ENCODE peak calls at places on chromosomes 7 and 10, in ten cellular contexts. O is AG04450, U is AG10803, T is AG09309, M is PC-3, K is cardiac muscle cell, A is heart left ventricle, R is neural progenitor cell, Q is A673, C is GM06990. W is an unnamed sample.

GRCh38 chr10:71970331-71970730 is 6.1 kb downstream of the CHST3 start:
- DNase-seq in C (no peak), M (peak; percentile 69), R (peak; percentile 78), K (no peak), U (no peak), A (no peak), O (no peak), T (no peak), Q (no peak), W (no peak)

GRCh38 chr7:94289071-94289470 is 105.6 kb upstream of the COL1A2 start:
- DNase-seq in O (peak; percentile 80), U (peak; percentile 90), A (peak; percentile 61), R (peak; percentile 88), K (peak; percentile 94), C (no peak), M (peak; percentile 85), Q (peak; percentile 93), T (peak; percentile 73), W (peak; percentile 62)

GRCh38 chr7:146129997-146130396 is 13.4 kb downstream of the CNTNAP2 start:
- DNase-seq in U (no peak), M (no peak), K (no peak), T (no peak), C (no peak), O (no peak), A (no peak), R (no peak), Q (no peak), W (no peak)

GRCh38 chr7:98856021-98856422 is 13.8 kb downstream of the TMEM130 start:
- DNase-seq in K (no peak), A (no peak), O (no peak), Q (no peak), T (no peak), M (no peak), U (peak; percentile 38), C (no peak), R (no peak), W (no peak)

GRCh38 chr7:149006345-149006725 is 22.0 kb downstream of the PDIA4 start:
- DNase-seq in C (no peak), A (no peak), M (no peak), R (no peak), O (no peak), Q (no peak), K (no peak), T (no peak), U (no peak), W (no peak)

GRCh38 chr10:96082748-96083147 is 39.4 kb downstream of the CCNJ start:
- DNase-seq in U (no peak), M (no peak), R (no peak), K (no peak), O (no peak), Q (no peak), A (no peak), C (no peak), T (no peak), W (no peak)

GRCh38 chr10:124449170-124450009 is 445 bp downstream of the NKX1-2 start:
- DNase-seq in M (peak; percentile 39), O (no peak), R (peak; percentile 48), A (no peak), C (no peak), K (no peak), Q (no peak), T (no peak), U (no peak), W (no peak)

GRCh38 chr7:24727165-24728120 is 29.8 kb downstream of the GSDME start:
- DNase-seq in M (no peak), T (no peak), U (peak; percentile 64), R (no peak), Q (no peak), K (peak; percentile 66), A (no peak), C (no peak), O (no peak), W (no peak)

GRCh38 chr10:42940487-42941157 is 136.2 kb upstream of the RET start:
- DNase-seq in A (no peak), M (no peak), C (no peak), U (no peak), Q (no peak), T (no peak), R (no peak), O (no peak), K (no peak), W (no peak)

GRCh38 chr7:116169060-116169459 is 41.3 kb upstream of the TES start:
- DNase-seq in K (peak; percentile 42), U (peak; percentile 73), M (peak; percentile 66), C (no peak), A (no peak), R (no peak), O (peak; percentile 42), Q (no peak), T (no peak), W (peak; percentile 48)

GRCh38 chr7:140923358-140924006 is 1.2 kb downstream of the BRAF start:
- DNase-seq in C (no peak), R (peak; percentile 35), T (no peak), K (peak; percentile 33), U (peak; percentile 7), Q (peak; percentile 22), O (no peak), M (peak; percentile 9), A (peak; percentile 25), W (no peak)

GRCh38 chr7:92042056-92042737 is 92.1 kb downstream of the CYP51A1 start:
- DNase-seq in U (no peak), T (no peak), O (no peak), K (no peak), C (no peak), Q (no peak), A (no peak), M (no peak), R (no peak), W (no peak)

GRCh38 chr10:551489-552252 is 137.8 kb downstream of the DIP2C start:
- DNase-seq in A (no peak), K (no peak), R (no peak), T (no peak), U (no peak), C (no peak), O (no peak), Q (no peak), M (no peak), W (no peak)

GRCh38 chr10:90227259-90227658 is 525.9 kb downstream of the KIF20B start:
- DNase-seq in Q (no peak), O (peak; percentile 11), K (peak; percentile 79), C (peak; percentile 4), R (no peak), A (no peak), T (peak; percentile 4), U (no peak), M (peak; percentile 93), W (peak; percentile 81)

GRCh38 chr7:47672267-47672920 is 90.5 kb upstream of the TNS3 start:
- DNase-seq in U (no peak), A (no peak), T (no peak), M (no peak), R (no peak), C (peak; percentile 26), Q (no peak), O (no peak), K (no peak), W (no peak)
- H3K4me3 ChIP-seq in U (no peak overlapping the region), A (no peak overlapping the region), T (no peak overlapping the region), M (no peak overlapping the region), R (no peak overlapping the region), C (no peak overlapping the region), Q (no peak overlapping the region), O (no peak overlapping the region), K (no peak overlapping the region), W (no peak overlapping the region)

GRCh38 chr10:133230023-133230319 is at the start of gene UTF1:
- DNase-seq in U (no peak), R (peak; percentile 56), Q (no peak), C (no peak), M (no peak), O (no peak), A (no peak), K (no peak), T (no peak), W (no peak)
- H3K4me3 ChIP-seq in U (no peak within 1 kb of the TSS), R (peak within 1 kb of the TSS; percentile 48), Q (no peak within 1 kb of the TSS), C (no peak within 1 kb of the TSS), M (no peak within 1 kb of the TSS), O (no peak within 1 kb of the TSS), A (no peak within 1 kb of the TSS), K (peak within 1 kb of the TSS; percentile 25), T (no peak within 1 kb of the TSS), W (no peak within 1 kb of the TSS)

GRCh38 chr10:28020080-28020860 is 21.4 kb upstream of the ODAD2 start:
- DNase-seq in R (no peak), K (no peak), M (no peak), T (peak; percentile 91), U (peak; percentile 57), O (no peak), Q (no peak), C (no peak), A (no peak), W (peak; percentile 21)
- H3K4me3 ChIP-seq in R (no peak overlapping the region), K (no peak overlapping the region), M (no peak overlapping the region), T (no peak overlapping the region), U (no peak overlapping the region), O (no peak overlapping the region), Q (no peak overlapping the region), C (no peak overlapping the region), A (no peak overlapping the region), W (no peak overlapping the region)

GRCh38 chr10:97582169-97582568 is 2.0 kb upstream of the HOGA1 start:
- DNase-seq in C (no peak), T (no peak), R (no peak), K (no peak), Q (no peak), A (no peak), M (no peak), U (no peak), O (no peak), W (no peak)

GRCh38 chr10:97584798-97585438 is 729 bp downstream of the HOGA1 start:
- DNase-seq in A (no peak), O (no peak), C (no peak), U (no peak), T (no peak), K (no peak), R (no peak), Q (no peak), M (no peak), W (no peak)

GRCh38 chr10:97583476-97583875 is 713 bp upstream of the HOGA1 start:
- DNase-seq in T (no peak), A (no peak), Q (no peak), O (no peak), C (no peak), R (no peak), M (no peak), U (no peak), K (no peak), W (no peak)

GRCh38 chr10:97585439-97585811 is 1.2 kb downstream of the HOGA1 start:
- DNase-seq in O (no peak), T (no peak), A (no peak), M (no peak), U (no peak), Q (no peak), C (no peak), R (no peak), K (no peak), W (no peak)

DNA sequence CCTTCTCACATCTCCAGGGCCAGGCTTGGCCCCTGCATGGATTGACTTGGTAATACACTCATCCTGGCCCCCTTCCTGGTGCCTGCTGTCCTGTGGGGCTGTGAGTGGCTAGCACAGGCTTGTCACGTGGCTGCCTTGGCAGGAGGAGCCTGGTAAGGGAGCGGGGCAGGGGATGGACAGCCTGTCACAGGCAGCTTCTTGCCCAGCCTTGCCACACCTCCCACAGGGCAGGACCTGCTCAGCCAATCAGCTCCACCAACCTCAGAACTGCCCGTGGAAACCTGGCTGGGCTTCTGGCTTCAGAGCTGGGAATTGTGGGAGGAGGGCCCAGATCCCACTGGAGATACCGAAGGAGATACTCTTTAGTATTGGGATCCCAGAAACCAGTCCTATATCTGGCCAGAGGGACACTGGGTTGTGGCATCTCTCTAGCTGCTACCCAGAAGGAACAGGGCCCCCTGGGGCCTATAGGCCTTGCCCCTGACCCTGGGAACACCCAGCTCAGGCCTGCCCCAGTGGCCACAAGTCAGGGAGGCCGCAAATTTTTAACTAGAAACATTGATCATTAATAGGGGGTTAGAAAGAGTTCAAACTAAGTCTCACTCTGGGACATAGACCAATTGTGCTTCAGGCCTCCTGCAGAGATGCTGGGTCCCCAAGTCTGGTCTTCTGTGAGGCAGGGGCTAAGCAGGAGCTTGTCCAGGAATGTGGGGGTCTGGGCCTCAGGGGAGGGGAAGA is at the start of gene HOGA1:
- DNase-seq in Q (peak; percentile 31), R (peak; percentile 36), O (no peak), M (peak; percentile 35), C (no peak), U (peak; percentile 71), K (peak; percentile 73), A (peak; percentile 86), T (peak; percentile 4), W (no peak)
- H3K4me3 ChIP-seq in Q (no peak within 1 kb of the TSS), R (no peak within 1 kb of the TSS), O (no peak within 1 kb of the TSS), M (no peak within 1 kb of the TSS), C (no peak within 1 kb of the TSS), U (no peak within 1 kb of the TSS), K (no peak within 1 kb of the TSS), A (no peak within 1 kb of the TSS), T (no peak within 1 kb of the TSS), W (no peak within 1 kb of the TSS)